ENCODE peak calls at places on chromosomes 1 and 21, in four cellular contexts. E is PC-3, Z is amygdala, A is EH. F is an unnamed sample.

GRCh38 chr1:50820545-50820944 is 139.5 kb downstream of the FAF1 start:
- DNase-seq in E (no peak), Z (no peak), A (no peak), F (no peak)

GRCh38 chr1:24801169-24801568 is 55.9 kb downstream of the CLIC4 start:
- DNase-seq in E (no peak), Z (no peak), A (peak; percentile 27), F (no peak)

GRCh38 chr1:54167422-54168139 is 14.8 kb upstream of the CDCP2 start:
- DNase-seq in E (peak; percentile 65), Z (no peak), A (peak; percentile 66), F (no peak)

GRCh38 chr21:42524341-42525227 is 10.9 kb downstream of the SLC37A1 start:
- DNase-seq in E (peak; percentile 22), Z (no peak), A (peak; percentile 51), F (no peak)

GRCh38 chr21:25909341-25909740 is 174.6 kb downstream of the GABPA start:
- DNase-seq in E (no peak), Z (no peak), A (no peak), F (no peak)

GRCh38 chr1:169348356-169349036 is 19.1 kb downstream of the NME7 start:
- DNase-seq in E (peak; percentile 84), Z (no peak), A (peak; percentile 54), F (no peak)

GRCh38 chr1:203072911-203073310 is 12.9 kb downstream of the MYOG start:
- DNase-seq in E (no peak), Z (no peak), A (peak; percentile 60), F (no peak)

GRCh38 chr1:42179275-42179674 is 14.7 kb upstream of the GUCA2A start:
- DNase-seq in E (no peak), Z (no peak), A (peak; percentile 77), F (no peak)

GRCh38 chr1:59477286-59477685 is 180.4 kb downstream of the FGGY start:
- DNase-seq in E (peak; percentile 87), Z (no peak), A (peak; percentile 68), F (peak; percentile 40)

GRCh38 chr21:44517175-44517899 is 22.7 kb downstream of the KRTAP10-1 start:
- DNase-seq in E (no peak), Z (no peak), A (no peak), F (peak; percentile 33)

GRCh38 chr1:38891753-38892152 is 10.4 kb upstream of the GJA9 start:
- DNase-seq in E (peak; percentile 16), Z (no peak), A (no peak), F (no peak)

GRCh38 chr1:92442351-92442750 is 44.4 kb downstream of the GFI1 start:
- DNase-seq in E (no peak), Z (no peak), A (no peak), F (no peak)

GRCh38 chr1:200989337-200989736 is 34.2 kb downstream of the KIF21B start:
- DNase-seq in E (no peak), Z (no peak), A (no peak), F (no peak)

GRCh38 chr1:232018512-232019340 is 392.1 kb downstream of the DISC1 start:
- DNase-seq in E (no peak), Z (no peak), A (peak; percentile 33), F (no peak)

GRCh38 chr1:155079210-155079486 is 511 bp downstream of the EFNA3 start:
- DNase-seq in E (no peak), Z (no peak), A (no peak), F (no peak)

GRCh38 chr1:9374748-9375345 is 82.2 kb downstream of the SPSB1 start:
- DNase-seq in E (no peak), Z (no peak), A (no peak), F (no peak)

GRCh38 chr1:100538935-100539835 is 1.2 kb downstream of the GPR88 start:
- DNase-seq in E (peak; percentile 45), Z (no peak), A (peak; percentile 8), F (no peak)